ENCODE peak calls at places on chromosomes 2 and 18, in nine cellular contexts. U, T, O, C, M, H, Y, Q and G are unnamed samples.

GRCh38 chr2:145906356-145906755 is 1386.4 kb upstream of the ZEB2 start:
- DNase-seq in Y (no peak), C (peak), M (no peak), H (no peak), T (peak), Q (no peak), O (no peak), U (no peak), G (no peak)

GRCh38 chr18:62898359-62898758 is 183.0 kb downstream of the PHLPP1 start:
- DNase-seq in O (no peak), Q (no peak), M (no peak), Y (no peak), C (no peak), H (no peak), U (no peak), T (no peak), G (no peak)

GRCh38 chr2:232761301-232761907 is 15.0 kb downstream of the KCNJ13 start:
- DNase-seq in O (no peak), Q (peak), M (no peak), H (no peak), U (no peak), T (peak), C (peak), Y (no peak), G (no peak)

GRCh38 chr2:120952318-120952717 is 216.7 kb downstream of the GLI2 start:
- DNase-seq in C (no peak), Y (no peak), T (no peak), O (no peak), Q (no peak), U (no peak), M (no peak), H (no peak), G (no peak)

GRCh38 chr18:13101659-13101992 is 110.5 kb downstream of the CEP192 start:
- DNase-seq in U (no peak), H (no peak), C (no peak), M (no peak), Q (no peak), Y (no peak), O (no peak), T (no peak), G (no peak)

GRCh38 chr2:27095427-27095744 is 8.8 kb downstream of the KHK start:
- DNase-seq in U (no peak), C (no peak), H (no peak), Y (no peak), Q (no peak), M (no peak), O (no peak), T (no peak), G (no peak)

GRCh38 chr2:100268986-100269385 is 53.3 kb downstream of the LONRF2 start:
- DNase-seq in U (no peak), O (no peak), M (no peak), T (no peak), H (no peak), Q (no peak), Y (no peak), C (no peak), G (no peak)

GRCh38 chr2:96305091-96305978 is at the start of gene SNRNP200:
- DNase-seq in T (peak), O (peak), Y (peak), M (peak), U (peak), H (peak), C (peak), Q (peak), G (peak)

GRCh38 chr2:231514951-231515297 is 15.3 kb downstream of the NMUR1 start:
- DNase-seq in Q (no peak), O (no peak), M (no peak), T (no peak), Y (no peak), H (no peak), U (no peak), C (no peak), G (no peak)

GRCh38 chr2:199734651-199735050 is 116.3 kb downstream of the FTCDNL1 start:
- DNase-seq in T (no peak), Q (no peak), Y (no peak), O (no peak), H (no peak), U (no peak), C (no peak), M (no peak), G (no peak)

GRCh38 chr2:65558748-65559147 is 126.3 kb upstream of the SPRED2 start:
- DNase-seq in Y (no peak), U (no peak), T (no peak), O (no peak), C (no peak), Q (no peak), M (no peak), H (no peak), G (no peak)

GRCh38 chr2:172467382-172467781 is 40.0 kb downstream of the ITGA6 start:
- DNase-seq in C (no peak), U (no peak), T (peak), H (no peak), Y (no peak), Q (no peak), O (peak), M (no peak), G (no peak)

GRCh38 chr2:37361994-37362698 is 17.7 kb downstream of the QPCT start:
- DNase-seq in Q (no peak), T (no peak), O (no peak), C (no peak), M (no peak), Y (no peak), U (no peak), H (no peak), G (no peak)

DNA sequence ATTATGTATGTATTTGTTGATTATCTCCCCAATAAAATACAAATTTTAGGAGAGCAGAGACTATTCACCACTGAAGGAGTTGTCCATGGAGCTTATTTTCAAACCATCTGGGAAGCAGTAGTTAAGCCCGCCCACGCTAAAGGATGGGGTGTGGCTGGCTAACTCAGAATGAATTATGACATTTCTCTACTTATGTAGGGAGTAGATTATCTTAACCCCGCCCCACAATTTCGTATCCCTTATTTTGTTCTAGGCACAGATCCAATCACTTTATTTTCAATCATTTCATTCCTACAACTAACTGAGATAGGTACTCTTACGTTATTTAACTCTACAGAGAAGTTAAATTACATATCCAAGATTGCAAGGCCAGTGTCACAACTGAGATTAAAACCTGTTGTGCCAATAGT is 1.4 kb upstream of the LAPTM4A start:
- DNase-seq in U (peak), O (peak), Q (peak), Y (peak), T (peak), H (no peak), C (peak), M (peak), G (peak)
- H3K27ac ChIP-seq in U (no peak), O (peak), Q (peak), Y (peak), T (peak), H (peak), C (peak), M (peak), G (peak)

GRCh38 chr2:150466770-150467640 is 20.5 kb downstream of the RND3 start:
- DNase-seq in Y (no peak), U (no peak), H (no peak), Q (no peak), M (no peak), O (no peak), T (no peak), C (no peak), G (no peak)
- TF ChIP-seq POLR2A in Y (no peak), U (no peak), H (peak), Q (no peak), M (no peak), O (no peak), T (no peak), C (no peak), G (no peak)

GRCh38 chr18:67590571-67591141 is 74.1 kb upstream of the DSEL start:
- DNase-seq in M (no peak), U (no peak), H (no peak), Y (no peak), T (no peak), C (no peak), Q (no peak), O (no peak), G (no peak)
- TF ChIP-seq CTCF in M (no peak), U (no peak), H (peak), Y (no peak), T (no peak), C (no peak), Q (no peak), O (no peak), G (no peak)

GRCh38 chr2:17539993-17540812 is at the start of gene VSNL1:
- DNase-seq in O (peak), M (peak), Q (peak), T (peak), Y (peak), U (peak), C (peak), H (peak), G (no peak)
- H3K27ac ChIP-seq in O (no peak), M (peak), Q (peak), T (no peak), Y (peak), U (no peak), C (peak), H (peak), G (peak)

GRCh38 chr2:218568190-218569037 is at the start of the genes CNOT9 and USP37:
- DNase-seq in Y (peak), H (peak), O (peak), C (peak), T (peak), M (peak), Q (peak), U (peak), G (peak)
- TF ChIP-seq POLR2A in Y (peak), H (peak), O (peak), C (peak), T (peak), M (peak), Q (peak), U (peak), G (peak)

GRCh38 chr18:7921938-7922587 is 354.9 kb downstream of the PTPRM start:
- DNase-seq in T (peak), C (peak), Q (no peak), O (no peak), U (no peak), Y (no peak), M (no peak), H (peak), G (no peak)

GRCh38 chr18:7923105-7923504 is 356.0 kb downstream of the PTPRM start:
- DNase-seq in O (no peak), T (no peak), C (no peak), M (no peak), H (no peak), U (no peak), Y (no peak), Q (no peak), G (no peak)

GRCh38 chr18:7927119-7927518 is 360.0 kb downstream of the PTPRM start:
- DNase-seq in H (no peak), O (no peak), C (no peak), Q (no peak), U (no peak), M (no peak), T (no peak), Y (no peak), G (no peak)

GRCh38 chr18:7924616-7925015 is 357.5 kb downstream of the PTPRM start:
- DNase-seq in Y (no peak), H (no peak), U (no peak), T (no peak), Q (no peak), O (no peak), M (no peak), C (no peak), G (no peak)

DNA sequence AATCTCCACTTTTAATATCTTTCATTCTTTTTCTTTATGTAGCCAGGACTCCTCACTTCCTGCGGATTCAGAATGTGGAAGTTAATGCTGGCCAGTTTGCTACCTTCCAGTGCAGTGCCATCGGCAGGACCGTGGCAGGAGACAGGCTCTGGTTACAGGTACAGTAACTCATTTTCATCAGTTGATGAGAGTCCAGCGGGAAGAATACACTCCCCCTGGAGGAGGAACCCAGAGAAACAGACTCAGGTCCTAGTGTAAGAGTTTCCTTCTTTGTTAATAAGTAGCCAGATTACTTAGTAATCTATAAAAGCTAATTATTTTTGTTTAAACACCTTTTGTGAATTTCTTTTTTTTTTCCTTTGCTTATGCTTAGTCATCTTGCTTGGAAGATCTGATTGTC is 359.4 kb downstream of the PTPRM start:
- DNase-seq in C (peak), Y (peak), Q (no peak), O (no peak), U (no peak), T (peak), H (no peak), M (no peak), G (no peak)
- TF ChIP-seq CTCF in C (peak), Y (no peak), Q (no peak), O (no peak), U (no peak), T (peak), H (peak), M (no peak), G (no peak)

DNA sequence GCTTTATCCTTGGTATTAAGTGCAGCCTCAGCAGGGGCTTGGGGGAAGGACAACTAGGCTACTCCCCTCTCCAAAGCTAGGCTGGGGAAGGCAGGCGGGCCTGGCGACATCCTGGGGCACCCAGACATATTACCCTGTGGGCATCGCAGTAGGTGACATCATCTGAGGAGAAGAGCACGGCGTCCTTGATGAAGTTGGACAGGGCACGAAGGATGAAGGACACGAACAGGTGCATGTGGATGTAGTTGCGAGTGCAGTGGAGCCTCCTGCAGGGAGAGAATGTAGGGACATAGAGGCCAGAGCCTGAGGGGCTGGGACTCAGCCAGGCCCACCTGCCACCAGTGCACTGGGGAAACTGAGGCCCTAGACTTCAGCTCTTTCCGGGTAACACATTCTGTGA is 32.3 kb downstream of the TMEM37 start:
- DNase-seq in T (no peak), C (no peak), M (no peak), Q (no peak), O (no peak), Y (no peak), H (no peak), U (no peak), G (no peak)
- H3K27ac ChIP-seq in T (no peak), C (no peak), M (no peak), Q (no peak), O (no peak), Y (no peak), H (no peak), U (no peak), G (no peak)